ENCODE peak calls at places on chromosomes 3 and 15, in ten cellular contexts. I is transverse colon, K is SK-N-SH, D is HL-60, T is spleen, C is GM12878, L is endothelial cell of umbilical vein, Z is GM12892, B is breast epithelium, X is stomach. H is an unnamed sample.

GRCh38 chr15:79431636-79432344 is at the start of gene MINAR1:
- DNase-seq in I (no peak), K (peak), D (peak), T (no peak), C (no peak), L (peak), Z (no peak), B (no peak), X (no peak), H (no peak)

GRCh38 chr3:147412491-147412916 is 3.3 kb downstream of the ZIC1 start:
- DNase-seq in I (no peak), K (no peak), D (no peak), T (no peak), C (no peak), L (no peak), Z (no peak), B (no peak), X (no peak), H (no peak)

GRCh38 chr15:50225057-50225456 is 40.5 kb downstream of the HDC start:
- DNase-seq in I (no peak), K (no peak), D (no peak), T (no peak), C (no peak), L (no peak), Z (no peak), B (no peak), X (no peak), H (no peak)

GRCh38 chr3:195003006-195003892 is 267.7 kb downstream of the XXYLT1 start:
- DNase-seq in I (peak), K (no peak), D (peak), T (no peak), C (no peak), L (no peak), Z (no peak), B (no peak), X (no peak), H (peak)

GRCh38 chr3:32175607-32176197 is 62.8 kb upstream of the CMTM8 start:
- DNase-seq in I (peak), K (peak), D (peak), T (no peak), C (no peak), L (peak), Z (no peak), B (no peak), X (peak), H (no peak)

GRCh38 chr3:33980252-33980651 is 181.8 kb downstream of the PDCD6IP start:
- DNase-seq in I (no peak), K (peak), D (no peak), T (no peak), C (peak), L (peak), Z (no peak), B (no peak), X (no peak), H (no peak)

GRCh38 chr15:61749169-61749568 is 311.1 kb downstream of the VPS13C start:
- DNase-seq in I (no peak), K (no peak), D (no peak), T (no peak), C (no peak), L (no peak), Z (no peak), B (peak), X (no peak), H (no peak)

GRCh38 chr15:63501256-63502089 is 2.9 kb upstream of the USP3 start:
- DNase-seq in I (peak), K (no peak), D (no peak), T (peak), C (no peak), L (peak), Z (no peak), B (peak), X (peak), H (peak)

GRCh38 chr15:25739687-25740121 is 123.4 kb downstream of the ATP10A start:
- DNase-seq in I (no peak), K (peak), D (peak), T (no peak), C (peak), L (no peak), Z (no peak), B (no peak), X (no peak), H (no peak)

GRCh38 chr3:127456471-127457093 is 134.0 kb downstream of the TPRA1 start:
- DNase-seq in I (no peak), K (no peak), D (no peak), T (peak), C (no peak), L (peak), Z (no peak), B (peak), X (peak), H (peak)

GRCh38 chr3:122469659-122470058 is 45.1 kb downstream of the KPNA1 start:
- DNase-seq in I (no peak), K (no peak), D (no peak), T (no peak), C (no peak), L (no peak), Z (no peak), B (no peak), X (no peak), H (no peak)

GRCh38 chr3:169541528-169541927 is 122.0 kb downstream of the MECOM start:
- DNase-seq in I (no peak), K (no peak), D (no peak), T (peak), C (no peak), L (no peak), Z (no peak), B (no peak), X (no peak), H (no peak)

GRCh38 chr3:11327619-11328018 is 55.4 kb downstream of the ATG7 start:
- DNase-seq in I (no peak), K (no peak), D (no peak), T (no peak), C (no peak), L (no peak), Z (no peak), B (no peak), X (no peak), H (no peak)

GRCh38 chr3:32817561-32818430 is at the start of gene TRIM71:
- DNase-seq in I (no peak), K (peak), D (peak), T (peak), C (no peak), L (no peak), Z (no peak), B (no peak), X (no peak), H (no peak)

GRCh38 chr3:36877930-36878685 is 66.7 kb downstream of the TRANK1 start:
- DNase-seq in I (no peak), K (no peak), D (no peak), T (no peak), C (no peak), L (no peak), Z (no peak), B (no peak), X (no peak), H (no peak)

GRCh38 chr3:33385423-33385822 is 54.8 kb downstream of the UBP1 start:
- DNase-seq in I (no peak), K (no peak), D (no peak), T (no peak), C (no peak), L (no peak), Z (no peak), B (no peak), X (no peak), H (no peak)

GRCh38 chr3:50172615-50173220 is 17.6 kb downstream of the SEMA3F start:
- DNase-seq in I (no peak), K (no peak), D (no peak), T (no peak), C (no peak), L (no peak), Z (no peak), B (no peak), X (no peak), H (no peak)

GRCh38 chr3:65202395-65202794 is 514.6 kb upstream of the ADAMTS9 start:
- DNase-seq in I (no peak), K (no peak), D (no peak), T (no peak), C (no peak), L (no peak), Z (no peak), B (no peak), X (no peak), H (no peak)

GRCh38 chr3:178561239-178561638 is 25.0 kb downstream of the KCNMB2 start:
- DNase-seq in I (no peak), K (no peak), D (no peak), T (no peak), C (no peak), L (no peak), Z (no peak), B (no peak), X (no peak), H (no peak)

GRCh38 chr3:194101592-194102432 is 34.1 kb upstream of the HES1 start:
- DNase-seq in I (peak), K (no peak), D (no peak), T (no peak), C (no peak), L (no peak), Z (no peak), B (no peak), X (peak), H (no peak)

GRCh38 chr3:53709856-53710674 is 136.2 kb downstream of the CHDH start:
- DNase-seq in I (peak), K (peak), D (peak), T (peak), C (no peak), L (peak), Z (peak), B (peak), X (peak), H (peak)

GRCh38 chr3:197736010-197736490 is 654 bp downstream of the RUBCN start:
- DNase-seq in I (peak), K (peak), D (peak), T (peak), C (no peak), L (no peak), Z (peak), B (no peak), X (peak), H (no peak)

GRCh38 chr15:83786336-83786735 is 132.4 kb downstream of the ADAMTSL3 start:
- DNase-seq in I (no peak), K (no peak), D (no peak), T (no peak), C (no peak), L (no peak), Z (no peak), B (no peak), X (no peak), H (no peak)

GRCh38 chr15:84981711-84982300 is at the start of gene PDE8A:
- DNase-seq in I (peak), K (peak), D (peak), T (no peak), C (no peak), L (peak), Z (peak), B (no peak), X (peak), H (peak)

GRCh38 chr15:95989392-95989791 is 341.1 kb upstream of the NR2F2 start:
- DNase-seq in I (no peak), K (no peak), D (no peak), T (no peak), C (no peak), L (no peak), Z (no peak), B (no peak), X (no peak), H (no peak)

GRCh38 chr3:159631226-159631625 is 357.4 kb upstream of the IL12A start:
- DNase-seq in I (no peak), K (no peak), D (no peak), T (no peak), C (no peak), L (no peak), Z (no peak), B (no peak), X (no peak), H (no peak)

GRCh38 chr15:33425149-33425548 is 114.4 kb downstream of the RYR3 start:
- DNase-seq in I (no peak), K (no peak), D (no peak), T (no peak), C (no peak), L (no peak), Z (no peak), B (no peak), X (no peak), H (no peak)

GRCh38 chr3:64399205-64399800 is 174.0 kb upstream of the PRICKLE2 start:
- DNase-seq in I (no peak), K (peak), D (peak), T (no peak), C (no peak), L (peak), Z (no peak), B (no peak), X (no peak), H (no peak)

GRCh38 chr15:61681676-61682075 is 378.6 kb downstream of the VPS13C start:
- DNase-seq in I (no peak), K (no peak), D (no peak), T (no peak), C (no peak), L (no peak), Z (no peak), B (no peak), X (no peak), H (no peak)

GRCh38 chr15:67149859-67150824 is 84.7 kb downstream of the SMAD3 start:
- DNase-seq in I (peak), K (no peak), D (peak), T (no peak), C (peak), L (peak), Z (no peak), B (no peak), X (peak), H (no peak)

DNA sequence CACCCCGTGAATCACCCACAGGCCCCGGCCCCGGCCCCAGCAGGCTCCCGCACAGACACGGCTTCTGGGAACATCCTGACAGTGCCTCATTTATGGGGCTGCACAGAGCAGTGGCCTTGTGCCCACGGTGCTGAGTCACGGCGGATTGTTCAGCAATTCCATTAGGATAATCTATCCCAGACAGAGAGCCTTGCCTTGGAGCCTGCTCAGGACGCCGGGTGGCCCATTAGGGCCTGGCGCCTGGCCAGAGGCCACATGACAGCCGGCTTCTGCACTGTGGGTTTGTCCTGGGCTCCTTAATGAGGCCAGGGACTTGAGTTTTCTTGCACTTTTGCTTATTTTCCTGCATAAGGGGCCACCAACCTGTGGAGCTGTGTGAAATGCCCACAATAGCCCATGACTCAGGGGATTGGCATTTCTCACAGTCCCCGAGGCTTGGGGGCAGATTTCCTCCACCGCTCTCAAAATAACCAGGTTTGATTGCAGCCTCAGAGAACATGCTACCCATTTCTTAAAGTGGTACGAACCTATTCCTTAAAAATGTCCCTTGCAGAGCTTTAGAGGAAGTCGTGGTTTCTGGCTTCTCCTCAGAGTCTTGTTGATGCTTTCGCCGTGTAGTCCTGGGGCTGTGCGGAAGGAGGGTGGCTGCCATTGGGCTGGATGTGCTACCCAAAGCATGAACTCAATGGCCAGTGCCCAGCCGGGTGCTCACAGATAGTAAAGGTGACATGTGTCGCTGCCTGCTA is 19.0 kb downstream of the SYNM start:
- DNase-seq in I (peak), K (peak), D (peak), T (no peak), C (no peak), L (peak), Z (no peak), B (peak), X (peak), H (peak)
- TF ChIP-seq POLR2AphosphoS5 in I (peak), K (peak), D (no peak), T (peak), C (no peak), L (no peak), Z (no peak), B (peak), X (peak), H (no peak)

GRCh38 chr15:51444112-51444511 is 102.7 kb downstream of the GLDN start:
- DNase-seq in I (no peak), K (no peak), D (no peak), T (no peak), C (no peak), L (no peak), Z (no peak), B (no peak), X (no peak), H (no peak)

GRCh38 chr15:51450001-51450400 is 108.5 kb downstream of the GLDN start:
- DNase-seq in I (no peak), K (no peak), D (no peak), T (no peak), C (no peak), L (no peak), Z (no peak), B (no peak), X (no peak), H (no peak)

GRCh38 chr15:51444807-51445206 is 103.4 kb downstream of the GLDN start:
- DNase-seq in I (no peak), K (no peak), D (no peak), T (no peak), C (no peak), L (no peak), Z (no peak), B (no peak), X (no peak), H (no peak)

GRCh38 chr15:51443282-51443914 is 101.9 kb downstream of the GLDN start:
- DNase-seq in I (no peak), K (no peak), D (no peak), T (no peak), C (no peak), L (no peak), Z (no peak), B (no peak), X (no peak), H (no peak)

DNA sequence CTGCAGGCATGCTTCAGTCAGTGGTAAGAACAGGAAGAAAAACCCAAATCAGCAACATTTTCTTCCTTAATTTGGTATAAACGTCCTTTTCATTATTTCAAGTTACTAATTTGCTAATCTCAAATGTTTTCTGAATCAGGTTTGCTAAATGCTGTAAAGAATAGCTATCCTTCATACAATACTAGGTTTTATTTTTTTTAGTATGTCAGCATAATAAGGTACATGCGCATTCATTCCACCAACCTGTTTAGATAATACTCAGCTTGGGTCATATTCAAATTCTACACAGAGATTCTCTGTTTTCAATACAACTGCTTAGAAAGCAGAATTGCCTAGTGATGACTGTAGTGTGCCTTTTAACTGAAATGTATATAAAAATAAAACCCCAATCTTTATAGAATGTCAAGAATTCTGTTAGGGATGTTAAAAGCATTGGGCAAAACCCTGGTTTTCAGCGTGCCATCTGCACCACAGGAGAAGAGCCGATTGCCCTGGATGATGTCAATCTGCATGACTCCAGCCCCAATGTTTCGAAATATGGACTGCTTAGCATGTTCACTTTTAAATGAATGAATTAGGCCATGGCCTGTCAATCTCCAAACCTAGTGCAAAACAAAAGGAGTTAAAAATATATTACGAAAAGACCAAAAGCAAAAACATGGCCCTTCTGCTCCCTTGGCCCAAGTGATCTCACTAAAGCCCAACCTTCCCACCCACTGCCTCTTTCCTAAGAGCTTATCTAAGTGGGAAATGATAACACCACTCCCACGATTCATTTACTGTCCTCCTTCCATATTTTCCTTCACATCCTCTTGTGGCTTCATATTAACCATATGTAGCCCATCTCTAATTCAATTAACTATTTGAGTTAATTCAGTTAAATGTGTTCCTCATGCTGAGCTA is 107.4 kb downstream of the GLDN start:
- DNase-seq in I (no peak), K (no peak), D (no peak), T (no peak), C (no peak), L (no peak), Z (no peak), B (no peak), X (no peak), H (no peak)
- TF ChIP-seq POLR2AphosphoS5 in I (no peak), K (no peak), D (no peak), T (no peak), C (no peak), L (no peak), Z (no peak), B (no peak), X (no peak), H (no peak)

DNA sequence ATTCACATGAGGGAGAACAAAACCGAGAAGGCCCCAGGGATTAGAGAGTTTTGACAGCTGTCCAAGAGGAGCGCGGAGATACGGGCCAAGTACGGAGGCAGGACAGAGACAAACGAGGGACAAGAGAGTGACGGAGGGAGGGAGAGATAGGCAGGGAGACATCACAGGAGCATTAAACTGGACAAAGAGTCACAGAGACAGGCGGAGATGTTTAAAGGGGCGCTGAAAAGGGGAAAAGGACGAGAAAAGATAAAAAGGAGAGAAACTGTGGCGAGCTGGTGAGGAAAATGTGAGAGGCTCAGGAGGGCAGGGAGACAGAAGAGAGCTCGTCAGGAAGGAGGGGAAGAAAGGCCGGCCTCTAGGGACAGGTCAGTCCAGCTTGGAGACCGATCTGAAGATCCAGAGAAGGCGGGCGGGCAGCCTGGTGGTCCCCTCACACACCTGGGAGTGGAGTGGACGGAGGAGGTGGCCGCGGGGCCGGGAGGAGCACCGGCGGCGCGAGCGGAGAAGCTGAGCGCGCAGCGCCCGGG is 40.5 kb upstream of the ROPN1 start:
- DNase-seq in I (peak), K (peak), D (no peak), T (no peak), C (no peak), L (no peak), Z (no peak), B (no peak), X (no peak), H (no peak)
- TF ChIP-seq POLR2AphosphoS5 in I (no peak), K (no peak), D (no peak), T (peak), C (no peak), L (no peak), Z (no peak), B (peak), X (no peak), H (peak)

DNA sequence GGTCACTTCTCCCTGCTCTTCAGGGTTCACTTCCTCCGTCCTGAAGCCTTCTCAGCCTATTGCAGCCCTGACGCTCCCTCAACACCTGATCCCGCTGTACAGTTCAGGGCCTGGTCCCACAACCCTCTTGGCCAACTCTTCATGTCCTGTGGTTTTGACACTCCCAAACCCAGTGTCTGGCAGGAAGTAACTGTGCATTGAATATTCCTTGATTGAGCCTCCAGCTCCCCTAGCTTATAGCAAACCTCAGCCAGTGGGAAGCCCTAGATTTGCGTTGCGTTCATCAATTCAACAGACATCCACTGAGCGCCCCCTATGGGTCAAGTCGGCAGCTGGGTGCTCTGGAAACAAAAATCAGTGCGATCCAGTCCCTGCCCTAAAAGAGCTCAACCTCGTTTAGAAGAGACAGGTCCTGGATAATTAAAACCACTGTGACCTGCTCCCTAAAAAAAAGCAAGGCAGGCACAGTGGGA is 13.5 kb downstream of the UBAP1L start:
- DNase-seq in I (peak), K (peak), D (peak), T (no peak), C (no peak), L (peak), Z (no peak), B (no peak), X (peak), H (peak)
- TF ChIP-seq POLR2AphosphoS5 in I (no peak), K (no peak), D (peak), T (no peak), C (no peak), L (no peak), Z (no peak), B (no peak), X (no peak), H (no peak)